ENCODE peak calls at places on chromosomes 5 and 9, in ten cellular contexts. V is K562, R is A549, M is prostate gland, Z is stomach, Q is neuronal stem cell, B is cardiac muscle cell, P is Caco-2, E is left ventricle myocardium inferior, D is mesendoderm. O is an unnamed sample.

GRCh38 chr9:3290231-3290840 is 235.5 kb downstream of the RFX3 start:
- DNase-seq in V (no peak), R (no peak), M (no peak), Z (no peak), Q (peak), B (no peak), P (no peak), E (no peak), D (no peak), O (no peak)

GRCh38 chr9:115513148-115513547 is 395.2 kb upstream of the TNC start:
- DNase-seq in V (no peak), R (no peak), M (no peak), Z (no peak), Q (no peak), B (no peak), P (no peak), E (no peak), D (no peak), O (no peak)

GRCh38 chr9:20722221-20722620 is 38.2 kb downstream of the FOCAD start:
- DNase-seq in V (no peak), R (no peak), M (no peak), Z (no peak), Q (no peak), B (no peak), P (no peak), E (no peak), D (no peak), O (no peak)

GRCh38 chr5:170251462-170251861 is 18.7 kb downstream of the C5orf58 start:
- DNase-seq in V (no peak), R (no peak), M (no peak), Z (no peak), Q (no peak), B (no peak), P (no peak), E (no peak), D (no peak), O (peak)

GRCh38 chr9:129258823-129259301 is 80.8 kb upstream of the IER5L start:
- DNase-seq in V (no peak), R (no peak), M (no peak), Z (no peak), Q (no peak), B (no peak), P (no peak), E (no peak), D (no peak), O (no peak)

GRCh38 chr5:80190960-80191359 is 64.9 kb downstream of the SERINC5 start:
- DNase-seq in V (no peak), R (no peak), M (no peak), Z (no peak), Q (no peak), B (no peak), P (no peak), E (no peak), D (no peak), O (no peak)

GRCh38 chr9:91500509-91501011 is 76.9 kb upstream of the NFIL3 start:
- DNase-seq in V (peak), R (peak), M (no peak), Z (no peak), Q (no peak), B (no peak), P (no peak), E (no peak), D (no peak), O (no peak)

GRCh38 chr5:54616031-54616430 is 98.5 kb downstream of the SNX18 start:
- DNase-seq in V (no peak), R (no peak), M (peak), Z (peak), Q (no peak), B (no peak), P (peak), E (peak), D (no peak), O (peak)

GRCh38 chr9:38621434-38622082 is 1.2 kb upstream of the ANKRD18A start:
- DNase-seq in V (no peak), R (peak), M (peak), Z (peak), Q (peak), B (peak), P (peak), E (no peak), D (peak), O (no peak)

GRCh38 chr9:136774416-136775045 is 10.2 kb upstream of the LCN15 start:
- DNase-seq in V (no peak), R (no peak), M (no peak), Z (no peak), Q (no peak), B (no peak), P (no peak), E (no peak), D (no peak), O (no peak)

GRCh38 chr9:126372716-126373115 is 46.1 kb downstream of the MVB12B start:
- DNase-seq in V (no peak), R (no peak), M (no peak), Z (no peak), Q (no peak), B (no peak), P (no peak), E (no peak), D (peak), O (no peak)

GRCh38 chr5:53463909-53464621 is 16.4 kb upstream of the FST start:
- DNase-seq in V (no peak), R (no peak), M (no peak), Z (no peak), Q (no peak), B (no peak), P (no peak), E (no peak), D (no peak), O (no peak)

GRCh38 chr5:145531038-145531734 is 304.0 kb downstream of the PRELID2 start:
- DNase-seq in V (no peak), R (peak), M (peak), Z (peak), Q (no peak), B (no peak), P (peak), E (no peak), D (no peak), O (peak)

GRCh38 chr5:173741729-173742431 is 125.4 kb upstream of the BOD1 start:
- DNase-seq in V (no peak), R (no peak), M (no peak), Z (no peak), Q (no peak), B (no peak), P (no peak), E (no peak), D (no peak), O (no peak)

GRCh38 chr5:173740400-173740799 is 124.0 kb upstream of the BOD1 start:
- DNase-seq in V (no peak), R (no peak), M (no peak), Z (no peak), Q (no peak), B (no peak), P (no peak), E (no peak), D (no peak), O (no peak)

GRCh38 chr5:173743641-173744343 is 127.3 kb upstream of the BOD1 start:
- DNase-seq in V (no peak), R (no peak), M (no peak), Z (no peak), Q (no peak), B (no peak), P (peak), E (no peak), D (no peak), O (no peak)

GRCh38 chr5:173744527-173744926 is 128.1 kb upstream of the BOD1 start:
- DNase-seq in V (no peak), R (no peak), M (no peak), Z (no peak), Q (no peak), B (no peak), P (no peak), E (no peak), D (peak), O (no peak)

GRCh38 chr5:173742432-173742816 is 126.0 kb upstream of the BOD1 start:
- DNase-seq in V (no peak), R (no peak), M (no peak), Z (no peak), Q (no peak), B (no peak), P (no peak), E (no peak), D (no peak), O (no peak)
- H3K4me3 ChIP-seq in V (no peak), R (no peak), M (no peak), Z (no peak), Q (no peak), B (no peak), P (no peak), E (no peak), D (no peak), O (no peak)

GRCh38 chr5:51661646-51662265 is 278.5 kb downstream of the ISL1 start:
- DNase-seq in V (no peak), R (no peak), M (no peak), Z (no peak), Q (no peak), B (no peak), P (no peak), E (no peak), D (no peak), O (no peak)
- H3K4me3 ChIP-seq in V (no peak), R (no peak), M (no peak), Z (no peak), Q (no peak), B (no peak), P (no peak), E (no peak), D (no peak), O (no peak)

DNA sequence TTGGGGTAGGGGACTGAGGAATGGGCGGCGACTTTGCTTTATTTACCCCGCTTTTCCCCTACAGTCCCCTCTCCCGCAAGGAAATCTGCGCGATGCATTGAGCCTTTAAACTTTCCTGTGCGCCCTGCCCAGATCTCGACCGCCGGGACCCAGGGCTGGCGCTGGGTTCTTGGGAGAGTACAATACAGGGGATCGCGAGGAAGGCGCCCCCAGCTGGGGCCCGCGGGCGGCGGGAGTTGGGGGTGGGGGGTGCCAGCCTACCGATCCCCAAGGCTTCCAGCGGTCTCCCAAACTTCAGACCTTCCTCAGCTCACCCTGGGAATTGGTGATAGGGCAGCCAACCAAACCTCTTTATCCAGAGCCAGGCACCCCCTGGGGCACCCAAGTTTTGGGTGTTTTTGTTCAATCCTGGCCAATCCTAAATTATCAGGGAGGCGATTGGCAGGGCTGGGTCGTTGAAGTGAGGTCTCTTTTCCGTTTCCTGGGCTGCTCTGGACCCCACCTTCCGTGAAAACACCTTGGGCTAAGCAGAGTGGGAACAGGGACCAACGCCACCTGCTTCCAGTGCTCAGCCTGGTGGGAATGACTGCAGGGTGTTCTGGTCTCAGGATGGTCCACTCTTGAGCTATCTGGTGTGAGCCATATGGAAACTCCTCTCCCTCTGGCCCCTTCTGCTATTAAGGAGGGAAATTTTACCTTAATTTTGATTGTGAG is 51.4 kb upstream of the DAB2IP start:
- DNase-seq in V (no peak), R (no peak), M (peak), Z (no peak), Q (no peak), B (peak), P (no peak), E (no peak), D (no peak), O (no peak)
- H3K4me3 ChIP-seq in V (no peak), R (peak), M (peak), Z (peak), Q (peak), B (peak), P (peak), E (peak), D (peak), O (peak)

GRCh38 chr5:88143693-88144218 is 124.9 kb downstream of the TMEM161B start:
- DNase-seq in V (no peak), R (no peak), M (no peak), Z (no peak), Q (peak), B (no peak), P (no peak), E (no peak), D (peak), O (no peak)
- H3K4me3 ChIP-seq in V (no peak), R (no peak), M (peak), Z (peak), Q (no peak), B (no peak), P (no peak), E (peak), D (no peak), O (no peak)

GRCh38 chr5:149410721-149411432 is 31.8 kb upstream of the IL17B start:
- DNase-seq in V (no peak), R (no peak), M (no peak), Z (no peak), Q (no peak), B (no peak), P (no peak), E (no peak), D (peak), O (no peak)
- H3K4me3 ChIP-seq in V (no peak), R (no peak), M (peak), Z (peak), Q (no peak), B (no peak), P (no peak), E (peak), D (no peak), O (no peak)

GRCh38 chr5:67195406-67196275 is 958 bp downstream of the CD180 start:
- DNase-seq in V (no peak), R (no peak), M (no peak), Z (no peak), Q (no peak), B (no peak), P (no peak), E (no peak), D (no peak), O (no peak)

GRCh38 chr5:67196537-67197059 is at the start of gene CD180:
- DNase-seq in V (no peak), R (no peak), M (no peak), Z (no peak), Q (no peak), B (no peak), P (no peak), E (peak), D (no peak), O (no peak)

GRCh38 chr5:67193479-67193878 is 3.1 kb downstream of the CD180 start:
- DNase-seq in V (no peak), R (no peak), M (no peak), Z (no peak), Q (no peak), B (no peak), P (no peak), E (no peak), D (no peak), O (no peak)

GRCh38 chr5:67192719-67193464 is 3.7 kb downstream of the CD180 start:
- DNase-seq in V (no peak), R (no peak), M (no peak), Z (no peak), Q (no peak), B (no peak), P (no peak), E (no peak), D (no peak), O (no peak)

DNA sequence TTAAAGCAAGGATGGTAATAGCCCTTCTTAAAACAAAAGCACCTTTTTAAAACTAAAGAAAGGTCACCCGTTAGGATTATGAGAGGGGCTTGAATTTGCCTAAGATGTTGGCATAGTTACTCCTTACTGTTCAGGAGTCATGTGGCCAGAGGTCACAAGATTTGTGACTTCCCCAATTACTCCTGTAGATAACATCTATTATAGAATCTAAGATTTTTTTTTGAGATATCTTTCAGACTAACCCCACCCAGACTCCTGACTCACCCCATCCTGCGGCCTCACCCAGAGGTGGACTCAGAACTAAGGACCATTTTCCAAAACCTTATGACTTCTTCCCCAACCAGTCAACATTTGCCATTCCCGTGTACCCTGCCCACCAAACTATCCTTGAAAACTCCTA is 2.4 kb downstream of the CD180 start:
- DNase-seq in V (no peak), R (no peak), M (no peak), Z (no peak), Q (no peak), B (no peak), P (no peak), E (no peak), D (no peak), O (no peak)
- H3K4me3 ChIP-seq in V (no peak), R (no peak), M (no peak), Z (no peak), Q (no peak), B (no peak), P (no peak), E (no peak), D (no peak), O (no peak)

DNA sequence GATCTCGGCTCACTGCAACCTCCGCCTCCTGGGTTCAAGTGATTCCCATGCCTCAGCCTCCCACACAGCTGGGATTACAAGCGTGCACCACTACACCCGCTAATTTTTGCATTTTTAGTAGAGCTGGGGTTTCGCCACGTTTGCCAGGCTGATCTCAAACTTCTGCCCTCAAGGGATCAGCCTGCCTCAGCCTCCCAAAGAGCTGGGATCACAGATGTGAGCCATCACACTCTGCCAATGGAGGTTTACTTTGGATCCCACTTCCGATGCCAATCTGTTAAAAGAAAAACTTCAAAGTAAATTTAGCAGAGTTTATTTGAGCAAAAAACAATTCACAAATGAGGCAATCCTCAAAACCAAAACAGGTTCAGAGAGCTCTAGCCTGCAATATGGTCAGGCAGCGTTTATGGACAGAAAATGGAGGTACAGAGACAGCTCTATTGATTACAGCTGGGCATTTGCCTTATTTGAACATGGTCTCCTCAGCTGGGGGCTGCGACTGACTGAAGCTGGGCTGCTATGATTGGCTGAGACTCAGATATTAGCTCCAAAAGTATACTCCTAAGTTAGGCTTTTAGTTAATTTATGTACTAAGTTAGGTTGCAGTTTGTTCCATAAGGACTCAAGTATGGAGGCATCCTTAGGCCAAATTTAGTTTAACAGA is 18.6 kb upstream of the UBTD2 start:
- DNase-seq in V (no peak), R (no peak), M (no peak), Z (no peak), Q (no peak), B (no peak), P (no peak), E (no peak), D (no peak), O (no peak)
- H3K4me3 ChIP-seq in V (no peak), R (no peak), M (no peak), Z (no peak), Q (no peak), B (no peak), P (no peak), E (no peak), D (no peak), O (no peak)

GRCh38 chr5:89055011-89055704 is 172.2 kb upstream of the MEF2C start:
- DNase-seq in V (peak), R (no peak), M (no peak), Z (no peak), Q (no peak), B (no peak), P (no peak), E (no peak), D (no peak), O (no peak)
- H3K4me3 ChIP-seq in V (no peak), R (no peak), M (no peak), Z (no peak), Q (no peak), B (no peak), P (no peak), E (no peak), D (no peak), O (no peak)

GRCh38 chr5:118233601-118234000 is 754.7 kb downstream of the DTWD2 start:
- DNase-seq in V (no peak), R (no peak), M (no peak), Z (no peak), Q (no peak), B (no peak), P (no peak), E (no peak), D (no peak), O (no peak)

GRCh38 chr5:118236108-118236849 is 752.1 kb downstream of the DTWD2 start:
- DNase-seq in V (no peak), R (no peak), M (no peak), Z (no peak), Q (no peak), B (no peak), P (no peak), E (no peak), D (no peak), O (no peak)
- H3K4me3 ChIP-seq in V (no peak), R (no peak), M (no peak), Z (no peak), Q (no peak), B (no peak), P (no peak), E (no peak), D (no peak), O (no peak)

O was measured in LNCaP clone FGC.